ENCODE peak calls at places on chromosomes 11 and 22, in five cellular contexts. Q, G, Y, U and C are unnamed samples.

GRCh38 chr11:13927496-13927895 is 35.0 kb upstream of the SPON1 start:
- DNase-seq in Q (no peak), U (no peak), Y (no peak), G (no peak), C (no peak)

GRCh38 chr11:118792642-118793124 is 1.7 kb upstream of the DDX6 start:
- DNase-seq in Q (peak; percentile 98), Y (peak; percentile 61), G (peak; percentile 47), U (peak; percentile 86), C (peak; percentile 86)

GRCh38 chr22:41603873-41604332 is 14.3 kb upstream of the PMM1 start:
- DNase-seq in Q (peak; percentile 80), G (no peak), U (no peak), Y (no peak), C (peak; percentile 76)

GRCh38 chr11:61041755-61042518 is 60.4 kb upstream of the CD5 start:
- DNase-seq in U (no peak), Q (no peak), Y (peak; percentile 54), G (peak; percentile 86), C (peak; percentile 84)

GRCh38 chr11:60970369-60970774 is 1.1 kb upstream of the CD6 start:
- DNase-seq in U (peak; percentile 49), Y (peak; percentile 58), G (peak; percentile 84), Q (peak; percentile 64), C (peak; percentile 81)

GRCh38 chr11:76769071-76769560 is 14.0 kb upstream of the TSKU start:
- DNase-seq in U (no peak), G (no peak), Y (no peak), Q (peak; percentile 74), C (no peak)

GRCh38 chr11:18934195-18934808 is 4.9 kb downstream of the MRGPRX1 start:
- DNase-seq in G (no peak), U (no peak), Q (no peak), Y (no peak), C (no peak)

GRCh38 chr11:126476256-126476970 is 120.9 kb downstream of the ST3GAL4 start:
- DNase-seq in G (no peak), Q (no peak), Y (no peak), U (no peak), C (no peak)

GRCh38 chr11:88529426-88529825 is 191.9 kb upstream of the CTSC start:
- DNase-seq in Y (no peak), Q (no peak), U (no peak), G (no peak), C (no peak)

GRCh38 chr11:106714179-106714578 is 304.1 kb downstream of the GUCY1A2 start:
- DNase-seq in Q (no peak), Y (no peak), U (no peak), G (no peak), C (no peak)

GRCh38 chr11:11318961-11319360 is 34.1 kb downstream of the CSNK2A3 start:
- DNase-seq in G (no peak), U (no peak), Q (peak; percentile 56), Y (no peak), C (no peak)

GRCh38 chr22:30485362-30485988 is 13.7 kb upstream of the SEC14L3 start:
- DNase-seq in Y (peak; percentile 74), Q (peak; percentile 70), G (peak; percentile 79), U (peak; percentile 84), C (peak; percentile 94)

GRCh38 chr11:66851698-66852465 is 5.0 kb upstream of the LRFN4 start:
- DNase-seq in Y (no peak), U (no peak), Q (no peak), G (no peak), C (no peak)

GRCh38 chr11:118434553-118435232 is 1.6 kb upstream of the KMT2A start:
- DNase-seq in G (peak; percentile 44), U (no peak), Y (peak; percentile 67), Q (peak; percentile 85), C (peak; percentile 54)

GRCh38 chr22:37172266-37173245 is 15.5 kb downstream of the C1QTNF6 start:
- DNase-seq in U (no peak), Y (no peak), Q (no peak), G (peak; percentile 24), C (no peak)

GRCh38 chr11:125441648-125442410 is 54.2 kb downstream of the FEZ1 start:
- DNase-seq in Y (no peak), U (no peak), G (no peak), Q (no peak), C (no peak)

GRCh38 chr22:47605886-47606285 is 843.4 kb downstream of the TBC1D22A start:
- DNase-seq in Y (no peak), G (no peak), U (no peak), Q (no peak), C (no peak)

GRCh38 chr11:31808721-31809542 is 2.2 kb downstream of the PAX6 start:
- DNase-seq in Q (no peak), G (no peak), Y (no peak), U (no peak), C (peak; percentile 10)

GRCh38 chr22:38449776-38450175 is 5.2 kb downstream of the KCNJ4 start:
- DNase-seq in Q (no peak), Y (no peak), U (no peak), G (no peak), C (no peak)

GRCh38 chr22:50695421-50696250 is 23.0 kb downstream of the SHANK3 start:
- DNase-seq in U (no peak), Y (no peak), Q (no peak), G (no peak), C (no peak)

GRCh38 chr11:28566643-28567042 is 458.5 kb downstream of the METTL15 start:
- DNase-seq in Y (peak; percentile 54), G (no peak), Q (no peak), U (peak; percentile 90), C (no peak)

GRCh38 chr22:22207845-22208564 is 36.6 kb upstream of the VPREB1 start:
- DNase-seq in Y (peak; percentile 67), G (peak; percentile 84), Q (peak; percentile 81), U (peak; percentile 38), C (peak; percentile 84)

GRCh38 chr22:20728523-20729190 is 45.3 kb upstream of the SERPIND1 start:
- DNase-seq in U (no peak), Q (no peak), Y (no peak), G (no peak), C (no peak)

GRCh38 chr11:83151274-83151977 is 5.5 kb upstream of the PCF11 start:
- DNase-seq in U (no peak), G (no peak), Y (no peak), Q (no peak), C (no peak)

GRCh38 chr11:3929232-3929631 is 73.8 kb downstream of the STIM1 start:
- DNase-seq in Q (no peak), Y (no peak), G (no peak), U (no peak), C (no peak)

GRCh38 chr11:67983916-67984315 is 20.0 kb downstream of the UNC93B1 start:
- DNase-seq in G (no peak), U (no peak), Q (no peak), Y (no peak), C (no peak)

GRCh38 chr11:75734491-75735180 is 17.0 kb downstream of the MOGAT2 start:
- DNase-seq in U (no peak), Y (no peak), G (no peak), Q (peak; percentile 74), C (no peak)

GRCh38 chr22:24424901-24425775 is 2.3 kb upstream of the ADORA2A start:
- DNase-seq in G (no peak), U (no peak), Y (no peak), Q (no peak), C (no peak)

GRCh38 chr11:119332111-119332765 is 2.1 kb upstream of the RNF26 start:
- DNase-seq in Q (no peak), Y (no peak), G (no peak), U (no peak), C (no peak)

GRCh38 chr22:17629646-17630045 is 1.1 kb upstream of the ATP6V1E1 start:
- DNase-seq in G (no peak), Y (no peak), U (no peak), Q (peak; percentile 11), C (no peak)

GRCh38 chr22:26746311-26746710 is 88.9 kb downstream of the MIAT start:
- DNase-seq in G (no peak), Y (no peak), Q (no peak), U (no peak), C (no peak)

GRCh38 chr11:16739326-16739875 is 954 bp downstream of the C11orf58 start:
- DNase-seq in U (peak; percentile 25), Q (peak; percentile 13), Y (no peak), G (no peak), C (no peak)

GRCh38 chr11:66987158-66987620 is 12.1 kb downstream of the C11orf86 start:
- DNase-seq in U (no peak), Y (no peak), G (no peak), Q (peak; percentile 31), C (no peak)

GRCh38 chr22:43092085-43092484 is 2.9 kb upstream of the TTLL1 start:
- DNase-seq in Y (no peak), U (no peak), Q (peak; percentile 73), G (no peak), C (no peak)

GRCh38 chr22:43094551-43094950 is 5.4 kb upstream of the TTLL1 start:
- DNase-seq in Y (no peak), U (no peak), G (no peak), Q (no peak), C (no peak)

GRCh38 chr22:43096420-43096819 is 7.2 kb upstream of the TTLL1 start:
- DNase-seq in Y (no peak), G (no peak), Q (no peak), U (no peak), C (no peak)

GRCh38 chr22:43090130-43090789 is 1.1 kb upstream of the TTLL1 start:
- DNase-seq in Y (no peak), U (peak; percentile 82), G (no peak), Q (peak; percentile 88), C (peak; percentile 77)

GRCh38 chr22:43094085-43094484 is 4.9 kb upstream of the TTLL1 start:
- DNase-seq in Y (no peak), Q (peak; percentile 67), U (no peak), G (no peak), C (no peak)
- TF ChIP-seq CTCF in Y (no peak), Q (no peak), U (no peak), G (no peak), C (no peak)

DNA sequence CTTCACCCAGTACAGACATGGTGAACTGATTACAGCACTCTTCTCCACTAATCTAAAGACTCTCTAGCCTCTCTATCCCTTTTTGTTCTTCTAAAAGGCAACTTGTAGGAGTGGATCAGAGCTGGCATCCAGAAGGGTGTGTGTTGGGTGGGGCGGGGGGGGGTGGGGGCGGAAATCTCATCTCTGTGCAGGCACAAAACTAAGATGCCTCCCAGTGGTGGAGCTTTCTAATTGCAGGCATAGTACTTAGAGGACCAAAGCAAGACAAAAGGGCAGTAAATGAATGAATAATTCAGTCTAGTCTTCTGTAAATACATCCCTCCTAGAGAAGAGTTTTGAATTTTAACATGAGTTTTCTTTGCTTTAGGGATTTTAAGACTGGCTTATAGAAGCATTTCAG is 11.4 kb upstream of the EMID1 start:
- DNase-seq in Q (no peak), Y (no peak), U (no peak), G (no peak), C (no peak)
- TF ChIP-seq CTCF in Q (peak; percentile 27), Y (no peak), U (no peak), G (no peak), C (no peak)

GRCh38 chr11:128603752-128604472 is 16.6 kb upstream of the ETS1 start:
- DNase-seq in U (no peak), Q (peak; percentile 39), Y (no peak), G (no peak), C (peak; percentile 25)
- TF ChIP-seq CTCF in U (no peak), Q (no peak), Y (no peak), G (peak; percentile 17), C (peak; percentile 40)

DNA sequence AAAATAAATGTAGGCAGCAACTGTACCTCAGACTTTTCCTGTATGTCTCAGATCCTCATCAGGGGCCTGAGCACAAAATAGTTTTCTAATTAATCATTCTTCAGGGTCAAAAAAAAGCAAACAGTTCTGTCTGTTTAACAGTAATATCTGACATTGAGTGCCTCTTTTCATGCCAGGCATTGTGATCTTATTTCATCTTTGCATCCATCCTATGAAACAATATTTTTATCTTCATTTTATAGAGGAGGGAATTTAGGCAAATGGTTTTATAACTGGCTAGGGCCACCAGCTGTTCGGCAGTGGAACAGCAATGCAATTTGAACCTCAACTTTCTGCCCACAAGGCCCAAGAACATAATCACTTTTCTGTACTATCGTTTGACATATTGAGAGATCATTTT is 145.6 kb downstream of the WNT7B start:
- DNase-seq in G (no peak), Q (no peak), U (no peak), Y (no peak), C (no peak)
- TF ChIP-seq CTCF in G (no peak), Q (no peak), U (peak; percentile 27), Y (no peak), C (peak; percentile 47)